ENCODE peak calls at places on chromosomes 12 and 14, in four cellular contexts. J is GM12878, I is K562, C is WTC11. F is an unnamed sample.

GRCh38 chr14:22084393-22085281 is 411.0 kb upstream of the OR4E1 start:
- DNase-seq in J (peak), C (no peak), I (peak), F (peak)

GRCh38 chr14:103880334-103880985 is 33.1 kb upstream of the PPP1R13B start:
- DNase-seq in I (no peak), J (no peak), C (no peak), F (peak)

GRCh38 chr12:2170376-2170775 is 117.6 kb downstream of the CACNA1C start:
- DNase-seq in C (no peak), I (no peak), J (no peak), F (no peak)

GRCh38 chr14:101250336-101250947 is 310.9 kb upstream of the DIO3 start:
- DNase-seq in I (no peak), C (no peak), J (no peak), F (peak)

GRCh38 chr12:67952787-67953186 is 36.5 kb upstream of the IFNG-AS1 start:
- DNase-seq in J (no peak), C (no peak), I (no peak), F (no peak)

GRCh38 chr12:12201274-12201758 is 65.5 kb downstream of the LRP6 start:
- DNase-seq in J (no peak), C (no peak), I (peak), F (no peak)

GRCh38 chr14:92885279-92886061 is 37.5 kb upstream of the CHGA start:
- DNase-seq in C (no peak), I (no peak), J (no peak), F (peak)

GRCh38 chr12:123270380-123271181 is 1.1 kb downstream of the CDK2AP1 start:
- DNase-seq in I (no peak), C (no peak), J (no peak), F (peak)

GRCh38 chr12:25386823-25387134 is 136.1 kb upstream of the KRAS start:
- DNase-seq in I (no peak), C (no peak), J (no peak), F (peak)

GRCh38 chr12:88325076-88325827 is 183.1 kb downstream of the TMTC3 start:
- DNase-seq in J (no peak), I (no peak), C (no peak), F (no peak)

GRCh38 chr12:8676651-8677050 is 14.0 kb upstream of the MFAP5 start:
- DNase-seq in I (no peak), C (no peak), J (no peak), F (no peak)

GRCh38 chr14:50775357-50775756 is 55.6 kb downstream of the NIN start:
- DNase-seq in C (no peak), I (no peak), J (no peak), F (no peak)

GRCh38 chr14:100673085-100673806 is 53.4 kb upstream of the DLK1 start:
- DNase-seq in I (peak), C (peak), J (no peak), F (peak)

GRCh38 chr12:712172-712863 is 40.1 kb upstream of the WNK1 start:
- DNase-seq in I (no peak), C (no peak), J (no peak), F (no peak)

GRCh38 chr14:54369343-54369742 is 27.5 kb upstream of the CDKN3 start:
- DNase-seq in J (no peak), I (no peak), C (no peak), F (no peak)

GRCh38 chr12:77979597-77980250 is 149.0 kb downstream of the NAV3 start:
- DNase-seq in C (no peak), I (no peak), J (no peak), F (no peak)

GRCh38 chr12:49365542-49365941 is 1.7 kb upstream of the SPATS2 start:
- DNase-seq in J (no peak), I (peak), C (no peak), F (no peak)

GRCh38 chr12:94951071-94951639 is 52.3 kb downstream of the NDUFA12 start:
- DNase-seq in C (no peak), J (no peak), I (no peak), F (peak)

GRCh38 chr14:24432259-24433131 is 2.7 kb downstream of the KHNYN start:
- DNase-seq in I (no peak), C (no peak), J (no peak), F (peak)

DNA sequence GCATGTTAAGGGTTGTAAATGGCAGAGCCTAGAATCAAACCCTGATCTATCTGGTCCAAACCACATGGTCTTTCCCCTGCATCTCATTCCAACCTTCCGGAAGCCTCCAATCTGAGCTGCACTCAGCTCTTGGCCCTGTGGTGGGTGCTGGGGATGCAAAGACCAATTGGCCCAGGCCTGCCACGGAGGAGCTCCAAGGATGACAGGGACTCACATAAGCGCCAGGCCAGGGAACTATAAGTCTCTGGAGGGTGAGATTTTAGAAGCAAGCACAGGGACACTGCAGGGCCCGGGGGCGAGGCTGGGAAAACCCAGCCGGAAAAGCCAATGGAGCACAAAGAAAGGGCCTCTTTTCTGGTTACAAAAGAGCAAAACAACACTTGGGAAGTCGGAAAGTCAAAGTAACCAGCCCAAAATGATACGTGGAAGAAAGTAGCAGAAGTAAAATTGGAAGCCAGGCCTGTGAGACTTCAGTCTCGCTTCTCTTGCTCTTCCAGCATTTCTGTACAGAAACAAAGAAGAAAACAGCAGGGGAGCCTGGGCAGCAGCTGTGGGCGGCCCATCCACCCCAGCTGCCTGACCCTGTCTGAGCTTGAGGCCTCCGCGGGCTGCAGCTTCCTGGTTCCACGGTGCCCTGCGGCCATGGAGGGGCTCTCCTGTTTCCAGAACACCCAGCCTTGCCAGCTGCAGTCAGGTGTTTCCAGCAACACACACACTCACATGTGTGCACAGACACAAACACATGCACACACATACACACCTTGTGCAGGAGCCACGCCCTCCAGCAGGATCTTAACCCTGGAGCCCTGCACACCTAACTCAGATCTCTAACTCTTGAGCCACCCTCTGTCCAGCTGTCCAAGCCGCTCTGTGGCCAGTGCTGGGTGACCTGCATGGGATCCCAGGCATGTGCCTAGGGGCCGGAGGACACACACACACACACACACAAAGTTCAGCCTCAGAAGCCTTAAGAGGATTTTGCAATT is 178.2 kb downstream of the BCL11B start:
- DNase-seq in I (no peak), J (no peak), C (no peak), F (no peak)
- TF ChIP-seq USF1 in I (no peak), J (no peak), C (no peak), F (no peak)

DNA sequence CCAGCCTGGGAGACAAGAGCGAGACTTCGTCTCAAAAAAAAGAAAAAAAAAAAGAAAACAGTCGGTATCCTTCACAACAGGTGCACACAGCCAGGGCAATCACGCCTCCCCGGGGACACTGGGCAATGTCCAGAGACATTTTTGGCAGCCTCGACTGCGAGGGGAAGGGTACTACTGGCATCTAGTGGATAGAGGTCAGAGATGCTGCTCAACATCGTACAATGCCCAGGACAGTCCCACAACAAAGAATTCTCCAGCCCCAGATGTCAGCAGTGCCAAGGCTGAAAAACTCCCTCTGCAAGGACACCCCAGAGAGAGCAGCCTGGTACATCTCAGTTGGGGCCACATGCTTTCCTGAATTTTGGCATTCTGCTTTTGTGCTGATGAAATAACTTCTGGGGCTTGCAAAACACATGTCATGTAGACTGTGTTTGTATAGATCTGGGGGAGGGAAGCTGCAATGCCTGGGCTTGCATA is 21.5 kb downstream of the ALDH2 start:
- DNase-seq in I (no peak), J (no peak), C (peak), F (peak)
- TF ChIP-seq USF1 in I (no peak), J (no peak), C (no peak), F (no peak)

GRCh38 chr12:57816855-57817151 is 1.7 kb downstream of the AVIL start:
- DNase-seq in C (no peak), J (no peak), I (peak), F (no peak)
- TF ChIP-seq USF1 in C (no peak), J (no peak), I (no peak), F (no peak)

GRCh38 chr14:77086017-77086727 is 11.9 kb upstream of the CIPC start:
- DNase-seq in C (no peak), I (no peak), J (no peak), F (no peak)

GRCh38 chr14:77088219-77088618 is 9.8 kb upstream of the CIPC start:
- DNase-seq in I (no peak), J (no peak), C (peak), F (no peak)

GRCh38 chr14:77085538-77085937 is 12.5 kb upstream of the CIPC start:
- DNase-seq in I (no peak), C (no peak), J (no peak), F (no peak)

GRCh38 chr14:77087631-77088030 is 10.4 kb upstream of the CIPC start:
- DNase-seq in C (no peak), I (no peak), J (no peak), F (no peak)

GRCh38 chr14:77086951-77087350 is 11.1 kb upstream of the CIPC start:
- DNase-seq in C (no peak), J (no peak), I (no peak), F (no peak)
- TF ChIP-seq USF1 in C (no peak), J (no peak), I (no peak), F (no peak)

DNA sequence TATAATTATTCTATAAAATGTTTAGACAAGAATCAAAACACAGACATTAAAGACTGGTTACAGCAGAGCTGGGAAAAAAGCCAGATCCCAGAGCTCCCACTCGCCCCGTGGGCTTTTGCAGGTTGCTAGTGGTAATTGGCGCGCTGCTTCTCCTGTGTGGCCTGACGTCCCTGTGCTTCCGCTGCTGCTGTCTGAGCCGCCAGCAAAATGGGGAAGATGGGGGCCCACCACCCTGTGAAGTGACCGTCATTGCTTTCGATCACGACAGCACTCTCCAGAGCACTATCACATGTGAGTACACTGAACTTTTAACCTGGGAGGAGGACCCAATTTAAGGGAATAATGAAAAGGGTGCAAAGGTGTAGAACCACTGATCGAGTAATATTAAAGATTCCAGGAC is 7.5 kb downstream of the TMEM52B start:
- DNase-seq in I (no peak), C (no peak), J (no peak), F (no peak)
- TF ChIP-seq USF1 in I (no peak), C (no peak), J (no peak), F (no peak)

GRCh38 chr12:68963456-68963859 is 30.5 kb upstream of the CPM start:
- DNase-seq in J (no peak), C (no peak), I (no peak), F (no peak)
- TF ChIP-seq USF1 in J (no peak), C (no peak), I (no peak), F (no peak)

GRCh38 chr14:80536456-80536855 is 325.2 kb upstream of the DIO2 start:
- DNase-seq in C (no peak), J (no peak), I (no peak), F (no peak)
- TF ChIP-seq USF1 in C (no peak), J (no peak), I (no peak), F (no peak)